ENCODE peak calls at places on chromosome 7, in six cellular contexts. C is HS-5; A is endothelial cell of umbilical vein; P is ecto neural progenitor cell; O is CD4-positive, alpha-beta T cell; Q is heart left ventricle. F is an unnamed sample.

GRCh38 chr7:109641445-109641844 is 1071.8 kb downstream of the DNAJB9 start:
- DNase-seq in P (no peak), A (no peak), Q (no peak), C (no peak), O (no peak), F (no peak)

GRCh38 chr7:19747740-19748339 is 25.6 kb downstream of the TMEM196 start:
- DNase-seq in A (peak; percentile 43), P (no peak), Q (no peak), C (no peak), O (no peak), F (no peak)

GRCh38 chr7:45183711-45184210 is 26.2 kb downstream of the RAMP3 start:
- DNase-seq in A (no peak), C (no peak), O (no peak), P (no peak), Q (peak; percentile 12), F (no peak)

GRCh38 chr7:100208911-100209408 is 10.8 kb upstream of the PVRIG start:
- DNase-seq in Q (no peak), O (no peak), A (no peak), C (no peak), P (no peak), F (no peak)

GRCh38 chr7:152615052-152615741 is 60.7 kb downstream of the XRCC2 start:
- DNase-seq in P (no peak), A (no peak), C (no peak), Q (no peak), O (no peak), F (peak; percentile 7)

GRCh38 chr7:114860196-114860595 is 61.7 kb upstream of the MDFIC start:
- DNase-seq in A (no peak), Q (no peak), O (no peak), P (no peak), C (no peak), F (no peak)

GRCh38 chr7:127287133-127287532 is 34.4 kb upstream of the GRM8 start:
- DNase-seq in C (no peak), Q (no peak), P (no peak), A (no peak), O (no peak), F (no peak)

GRCh38 chr7:40329601-40330153 is 194.9 kb downstream of the SUGCT start:
- DNase-seq in P (no peak), Q (no peak), C (peak; percentile 65), O (no peak), A (peak; percentile 72), F (no peak)

GRCh38 chr7:44387427-44387826 is 62.0 kb upstream of the CAMK2B start:
- DNase-seq in Q (no peak), O (no peak), P (no peak), A (no peak), C (no peak), F (no peak)

GRCh38 chr7:455110-455928 is 64.3 kb downstream of the PDGFA start:
- DNase-seq in Q (peak; percentile 68), P (no peak), C (no peak), A (peak; percentile 57), O (no peak), F (no peak)

GRCh38 chr7:1298051-1298937 is 65.6 kb downstream of the UNCX start:
- DNase-seq in Q (no peak), A (no peak), O (no peak), C (no peak), P (no peak), F (no peak)

GRCh38 chr7:28136885-28137284 is 43.7 kb downstream of the JAZF1 start:
- DNase-seq in P (no peak), A (no peak), O (no peak), Q (no peak), C (no peak), F (no peak)

GRCh38 chr7:8638076-8638475 is 204.7 kb downstream of the NXPH1 start:
- DNase-seq in A (no peak), C (no peak), Q (peak; percentile 19), P (no peak), O (no peak), F (peak; percentile 29)

GRCh38 chr7:155653773-155654172 is 9.3 kb downstream of the RBM33 start:
- DNase-seq in P (no peak), O (no peak), Q (no peak), A (no peak), C (no peak), F (no peak)

GRCh38 chr7:132516042-132516840 is 60.0 kb downstream of the PLXNA4 start:
- DNase-seq in C (no peak), A (peak; percentile 17), O (no peak), P (no peak), Q (peak; percentile 43), F (no peak)

GRCh38 chr7:154859747-154860620 is 142.9 kb downstream of the PAXIP1 start:
- DNase-seq in A (no peak), Q (no peak), P (no peak), O (no peak), C (no peak), F (no peak)

GRCh38 chr7:128923411-128923800 is 12.9 kb upstream of the KCP start:
- DNase-seq in A (no peak), O (no peak), C (no peak), Q (no peak), P (no peak), F (no peak)

GRCh38 chr7:17466201-17466600 is 167.7 kb downstream of the AHR start:
- DNase-seq in P (no peak), C (no peak), A (no peak), Q (no peak), O (no peak), F (no peak)

GRCh38 chr7:20217193-20217948 is at the start of gene MACC1:
- DNase-seq in Q (no peak), P (peak; percentile 55), A (no peak), O (peak; percentile 1), C (no peak), F (no peak)

GRCh38 chr7:66957595-66958290 is 36.7 kb downstream of the TMEM248 start:
- DNase-seq in O (no peak), Q (no peak), A (no peak), P (no peak), C (no peak), F (no peak)

GRCh38 chr7:44567884-44568283 is 5.8 kb downstream of the DDX56 start:
- DNase-seq in C (no peak), O (no peak), Q (no peak), P (no peak), A (no peak), F (no peak)

GRCh38 chr7:158261362-158262235 is 326.0 kb downstream of the PTPRN2 start:
- DNase-seq in P (no peak), C (no peak), Q (no peak), A (no peak), O (no peak), F (no peak)

GRCh38 chr7:99597762-99598501 is at the start of gene TMEM225B:
- DNase-seq in P (no peak), C (no peak), O (no peak), A (no peak), Q (no peak), F (no peak)

GRCh38 chr7:128902761-128903585 is 7.5 kb downstream of the KCP start:
- DNase-seq in P (no peak), C (no peak), Q (no peak), O (no peak), A (no peak), F (no peak)

GRCh38 chr7:83005410-83005809 is 157.3 kb downstream of the PCLO start:
- DNase-seq in P (no peak), A (peak; percentile 26), Q (no peak), C (no peak), O (no peak), F (no peak)

GRCh38 chr7:47073284-47073683 is 508.6 kb downstream of the TNS3 start:
- DNase-seq in Q (no peak), A (no peak), C (no peak), O (no peak), P (no peak), F (no peak)

GRCh38 chr7:143396625-143397556 is 11.8 kb downstream of the EPHA1 start:
- DNase-seq in P (no peak), A (no peak), C (no peak), O (no peak), Q (peak; percentile 18), F (no peak)

GRCh38 chr7:42080831-42081230 is 156.2 kb downstream of the GLI3 start:
- DNase-seq in O (no peak), C (no peak), P (no peak), A (no peak), Q (no peak), F (no peak)